ENCODE peak calls at places on chromosomes 7 and 10, in nine cellular contexts. V is stimulated activated CD8-positive, alpha-beta memory T cell treated with anti-CD3 and anti-CD28 coated beads, Interleukin-15, amount 100 ng/mL, for 24 hours; R is naive thymus-derived CD4-positive, alpha-beta T cell; A is activated naive CD8-positive, alpha-beta T cell treated with anti-CD3 and anti-CD28 coated beads, Interleukin-2, amount 50 U/mL, for 16 hours; Z is NCI-H1092 treated with DMSO at 0.1 percent for 48 hours; W is right cardiac atrium; P is GM13976; G is cardiac fibroblast; X is AML-193. D is an unnamed sample.

GRCh38 chr10:13356392-13356791 is 8.3 kb upstream of the SEPHS1 start:
- DNase-seq in V (no peak), R (no peak), A (no peak), Z (no peak), W (no peak), P (no peak), G (no peak), X (no peak), D (no peak)

GRCh38 chr10:78729810-78730209 is 339.0 kb upstream of the ZMIZ1 start:
- DNase-seq in V (no peak), R (no peak), A (no peak), Z (no peak), W (no peak), P (no peak), G (no peak), X (no peak), D (peak; percentile 61)

GRCh38 chr10:80168679-80169380 is 36.3 kb downstream of the PLAC9 start:
- DNase-seq in V (no peak), R (no peak), A (no peak), Z (no peak), W (no peak), P (peak; percentile 78), G (no peak), X (no peak), D (no peak)

GRCh38 chr10:122181901-122182799 is 88.9 kb upstream of the BTBD16 start:
- DNase-seq in V (no peak), R (no peak), A (no peak), Z (peak; percentile 17), W (no peak), P (no peak), G (no peak), X (no peak), D (no peak)

GRCh38 chr10:28542728-28543127 is 9.8 kb downstream of the WAC start:
- DNase-seq in V (no peak), R (no peak), A (no peak), Z (no peak), W (no peak), P (no peak), G (no peak), X (no peak), D (no peak)

GRCh38 chr7:155213385-155213784 is 84.3 kb upstream of the INSIG1 start:
- DNase-seq in V (no peak), R (no peak), A (no peak), Z (no peak), W (no peak), P (no peak), G (peak; percentile 85), X (no peak), D (no peak)

GRCh38 chr7:22332481-22332880 is 24.5 kb downstream of the RAPGEF5 start:
- DNase-seq in V (no peak), R (no peak), A (no peak), Z (peak; percentile 50), W (no peak), P (no peak), G (peak; percentile 9), X (no peak), D (no peak)

GRCh38 chr7:100577507-100577906 is 3.8 kb upstream of the SAP25 start:
- DNase-seq in V (no peak), R (no peak), A (no peak), Z (no peak), W (peak; percentile 50), P (no peak), G (no peak), X (no peak), D (no peak)

D was measured in Kasumi-1.